ENCODE peak calls at places on chromosome 16, in five cellular contexts. H, A, I, Z and V are unnamed samples.

GRCh38 chr16:4200781-4201137 is 41.1 kb downstream of the SRL start:
- DNase-seq in H (no peak), A (no peak), I (no peak), Z (no peak), V (no peak)

GRCh38 chr16:59192551-59193199 is 458.6 kb upstream of the GOT2 start:
- DNase-seq in H (peak; percentile 91), A (no peak), I (no peak), Z (peak; percentile 11), V (no peak)

GRCh38 chr16:61836804-61837398 is 199.3 kb downstream of the CDH8 start:
- DNase-seq in H (peak; percentile 40), A (no peak), I (no peak), Z (no peak), V (no peak)

GRCh38 chr16:4531816-4532215 is 6.8 kb downstream of the CDIP1 start:
- DNase-seq in H (no peak), A (no peak), I (no peak), Z (no peak), V (no peak)

GRCh38 chr16:4698321-4699029 is 5.1 kb downstream of the NUDT16L1 start:
- DNase-seq in H (no peak), A (no peak), I (peak; percentile 84), Z (no peak), V (peak; percentile 70)

GRCh38 chr16:67967183-67967955 is 1.1 kb downstream of the SLC12A4 start:
- DNase-seq in H (no peak), A (no peak), I (no peak), Z (peak; percentile 52), V (no peak)

GRCh38 chr16:58814348-58814801 is 80.3 kb upstream of the GOT2 start:
- DNase-seq in H (peak; percentile 77), A (no peak), I (no peak), Z (peak; percentile 51), V (no peak)

GRCh38 chr16:84081446-84081989 is 35.2 kb downstream of the MBTPS1 start:
- DNase-seq in H (no peak), A (no peak), I (no peak), Z (no peak), V (no peak)

GRCh38 chr16:53803998-53804397 is 100.0 kb downstream of the FTO start:
- DNase-seq in H (peak; percentile 30), A (no peak), I (no peak), Z (no peak), V (no peak)

GRCh38 chr16:29899516-29900101 is at the start of gene SEZ6L2:
- DNase-seq in H (peak; percentile 98), A (no peak), I (no peak), Z (peak; percentile 96), V (no peak)

GRCh38 chr16:89827383-89828198 is 684 bp upstream of the SPIRE2 start:
- DNase-seq in H (peak; percentile 77), A (no peak), I (no peak), Z (peak; percentile 51), V (no peak)

GRCh38 chr16:56681939-56682702 is at the start of gene MT1X:
- DNase-seq in H (peak; percentile 89), A (peak; percentile 80), I (peak; percentile 99), Z (peak; percentile 96), V (peak; percentile 81)

GRCh38 chr16:56350491-56351405 is 74.6 kb downstream of the AMFR start:
- DNase-seq in H (no peak), A (no peak), I (peak; percentile 81), Z (no peak), V (no peak)

GRCh38 chr16:4358831-4359561 is 7.9 kb upstream of the PAM16 start:
- DNase-seq in H (peak; percentile 88), A (no peak), I (peak; percentile 93), Z (no peak), V (no peak)

GRCh38 chr16:82229800-82230619 is 60.0 kb upstream of the MPHOSPH6 start:
- DNase-seq in H (peak; percentile 89), A (no peak), I (peak; percentile 91), Z (peak; percentile 84), V (no peak)

GRCh38 chr16:54545890-54546476 is 259.4 kb upstream of the IRX3 start:
- DNase-seq in H (no peak), A (no peak), I (no peak), Z (no peak), V (no peak)

GRCh38 chr16:30394603-30395154 is 541 bp upstream of the ZNF48 start:
- DNase-seq in H (peak; percentile 89), A (no peak), I (no peak), Z (no peak), V (no peak)

GRCh38 chr16:78993342-78993741 is 607.2 kb downstream of the MAF start:
- DNase-seq in H (no peak), A (no peak), I (no peak), Z (no peak), V (no peak)

GRCh38 chr16:82735696-82736095 is 108.9 kb downstream of the CDH13 start:
- DNase-seq in H (no peak), A (no peak), I (no peak), Z (no peak), V (no peak)

GRCh38 chr16:3444032-3444388 is 530 bp downstream of the NAA60 start:
- DNase-seq in H (peak; percentile 62), A (no peak), I (no peak), Z (peak; percentile 85), V (no peak)

GRCh38 chr16:12143776-12144175 is 167.2 kb downstream of the SNX29 start:
- DNase-seq in H (no peak), A (no peak), I (no peak), Z (no peak), V (no peak)

GRCh38 chr16:4152267-4152666 is 36.0 kb upstream of the ADCY9 start:
- DNase-seq in H (no peak), A (no peak), I (no peak), Z (no peak), V (no peak)

GRCh38 chr16:19393226-19394074 is 24.2 kb upstream of the TMC5 start:
- DNase-seq in H (no peak), A (no peak), I (no peak), Z (peak; percentile 81), V (no peak)

GRCh38 chr16:4313563-4314531 is 2.0 kb upstream of the GLIS2 start:
- DNase-seq in H (peak; percentile 86), A (no peak), I (no peak), Z (no peak), V (no peak)

GRCh38 chr16:14345512-14346115 is 274.5 kb downstream of the MRTFB start:
- DNase-seq in H (no peak), A (no peak), I (no peak), Z (no peak), V (no peak)

GRCh38 chr16:66515543-66516171 is 34.3 kb downstream of the TK2 start:
- DNase-seq in H (peak; percentile 67), A (no peak), I (peak; percentile 86), Z (peak; percentile 35), V (no peak)

GRCh38 chr16:67677712-67678111 is 11.1 kb downstream of the C16orf86 start:
- DNase-seq in H (peak; percentile 65), A (no peak), I (no peak), Z (no peak), V (no peak)

GRCh38 chr16:86019446-86020047 is 120.6 kb downstream of the IRF8 start:
- DNase-seq in H (peak; percentile 70), A (no peak), I (peak; percentile 42), Z (no peak), V (no peak)
- TF ChIP-seq CTCF in H (peak; percentile 89), A (no peak), I (no peak), Z (no peak), V (peak; percentile 70)

GRCh38 chr16:71883849-71884638 is at the start of gene ZNF821:
- DNase-seq in H (peak; percentile 97), A (no peak), I (peak; percentile 94), Z (peak; percentile 74), V (peak; percentile 92)

GRCh38 chr16:71885261-71885650 is 1.3 kb upstream of the ZNF821 start:
- DNase-seq in H (no peak), A (no peak), I (no peak), Z (peak; percentile 4), V (no peak)

GRCh38 chr16:71880176-71880575 is 3.8 kb downstream of the ZNF821 start:
- DNase-seq in H (no peak), A (no peak), I (no peak), Z (no peak), V (no peak)

GRCh38 chr16:71882505-71883192 is 1.3 kb downstream of the ZNF821 start:
- DNase-seq in H (peak; percentile 95), A (peak; percentile 47), I (peak; percentile 82), Z (peak; percentile 89), V (no peak)

DNA sequence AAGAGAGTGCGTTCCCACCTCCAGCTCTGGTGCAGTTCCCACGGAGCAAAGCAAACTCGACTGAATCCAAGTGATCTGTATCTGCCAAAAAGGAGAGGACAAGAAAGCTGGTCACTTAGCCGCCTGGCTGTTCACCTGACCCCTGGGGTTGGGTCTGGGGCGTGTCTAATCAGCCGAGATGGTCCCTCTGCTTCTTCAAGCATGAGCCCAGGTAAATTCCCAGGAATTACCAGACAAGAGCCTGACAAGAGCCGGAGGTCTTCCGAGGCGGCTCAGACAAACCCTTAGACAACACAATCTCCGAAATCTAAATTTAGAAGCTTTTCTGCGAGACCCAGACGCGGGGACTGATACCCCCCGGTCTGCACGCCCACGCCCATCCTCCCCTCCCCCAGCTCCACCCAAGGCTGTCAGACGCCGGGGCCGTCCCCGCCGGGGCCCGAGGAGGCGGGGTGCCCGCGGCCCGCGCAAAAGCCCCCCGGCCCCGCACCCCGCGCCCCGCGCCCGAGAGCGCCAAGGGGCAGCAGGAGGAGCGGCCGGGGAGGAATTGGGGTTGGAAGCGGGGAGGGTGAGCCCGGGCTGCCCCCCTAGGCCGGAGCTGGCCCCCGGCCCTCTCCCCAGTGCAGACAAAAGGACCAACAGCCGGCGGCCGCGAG is 661 bp downstream of the ZNF821 start:
- DNase-seq in H (peak; percentile 78), A (no peak), I (peak; percentile 85), Z (peak; percentile 29), V (peak; percentile 70)
- TF ChIP-seq CTCF in H (peak; percentile 48), A (no peak), I (no peak), Z (peak; percentile 10), V (peak; percentile 73)

GRCh38 chr16:72848045-72848410 is 199.9 kb downstream of the ZFHX3 start:
- DNase-seq in H (no peak), A (no peak), I (peak; percentile 61), Z (no peak), V (no peak)

GRCh38 chr16:72846594-72846993 is 201.3 kb downstream of the ZFHX3 start:
- DNase-seq in H (no peak), A (no peak), I (peak; percentile 57), Z (no peak), V (no peak)

GRCh38 chr16:72845322-72846020 is 202.5 kb downstream of the ZFHX3 start:
- DNase-seq in H (no peak), A (no peak), I (no peak), Z (no peak), V (no peak)

GRCh38 chr16:72848759-72849664 is 198.9 kb downstream of the ZFHX3 start:
- DNase-seq in H (no peak), A (peak; percentile 86), I (peak; percentile 95), Z (peak; percentile 85), V (no peak)

GRCh38 chr16:72847187-72848044 is 200.5 kb downstream of the ZFHX3 start:
- DNase-seq in H (peak; percentile 73), A (no peak), I (peak; percentile 80), Z (peak; percentile 33), V (no peak)
- TF ChIP-seq CTCF in H (peak; percentile 82), A (peak; percentile 52), I (no peak), Z (peak; percentile 45), V (peak; percentile 67)

DNA sequence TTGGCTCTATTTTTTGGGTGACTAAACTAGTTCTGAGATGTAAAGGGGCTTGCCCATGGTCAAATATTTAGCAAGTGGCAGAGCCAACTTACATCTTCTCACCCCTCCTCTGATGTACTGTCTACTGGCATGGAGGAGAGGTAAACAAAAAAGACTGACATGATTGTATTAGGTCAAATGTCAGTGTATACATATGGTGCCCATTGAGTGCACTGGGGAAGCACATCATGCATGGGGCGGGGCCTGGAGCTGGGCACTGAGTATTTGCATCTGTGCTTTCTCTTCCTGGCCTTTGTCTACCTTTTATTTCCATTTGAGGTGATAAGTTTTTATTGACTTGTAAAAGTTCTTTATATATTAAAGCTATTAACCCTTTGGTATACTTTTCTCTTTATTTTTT is 22.3 kb upstream of the POLR3E start:
- DNase-seq in H (no peak), A (no peak), I (no peak), Z (no peak), V (no peak)
- TF ChIP-seq CTCF in H (no peak), A (no peak), I (no peak), Z (no peak), V (no peak)